ENCODE peak calls at places on chromosome X, in four cellular contexts. One of them, this sample, is unnamed.

GRCh38 chrX:135315864-135316263 is 6.6 kb downstream of the ETDC start:
- DNase-seq in activated naive CD8-positive, alpha-beta T cell treated with anti-CD3 and anti-CD28 coated beads for 36 hours: no peak
- DNase-seq in central memory CD4-positive, alpha-beta T cell: no peak
- DNase-seq in right cardiac atrium: no peak
- DNase-seq in this sample: no peak

GRCh38 chrX:10900585-10901289 is 210.4 kb upstream of the HCCS start:
- DNase-seq in activated naive CD8-positive, alpha-beta T cell treated with anti-CD3 and anti-CD28 coated beads for 36 hours: no peak
- DNase-seq in right cardiac atrium: no peak
- DNase-seq in central memory CD4-positive, alpha-beta T cell: no peak
- DNase-seq in this sample: no peak

GRCh38 chrX:51837926-51838325 is 55.5 kb upstream of the MAGED1 start:
- DNase-seq in activated naive CD8-positive, alpha-beta T cell treated with anti-CD3 and anti-CD28 coated beads for 36 hours: no peak
- DNase-seq in right cardiac atrium: peak; percentile 82
- DNase-seq in central memory CD4-positive, alpha-beta T cell: no peak
- DNase-seq in this sample: no peak

GRCh38 chrX:151985955-151986354 is 11.5 kb upstream of the GABRE start:
- DNase-seq in right cardiac atrium: no peak
- DNase-seq in central memory CD4-positive, alpha-beta T cell: no peak
- DNase-seq in activated naive CD8-positive, alpha-beta T cell treated with anti-CD3 and anti-CD28 coated beads for 36 hours: no peak
- DNase-seq in this sample: no peak

GRCh38 chrX:23374291-23374690 is 39.6 kb downstream of the PTCHD1 start:
- DNase-seq in right cardiac atrium: no peak
- DNase-seq in central memory CD4-positive, alpha-beta T cell: no peak
- DNase-seq in activated naive CD8-positive, alpha-beta T cell treated with anti-CD3 and anti-CD28 coated beads for 36 hours: no peak
- DNase-seq in this sample: no peak

GRCh38 chrX:47802589-47802988 is 34.1 kb upstream of the ZNF81 start:
- DNase-seq in activated naive CD8-positive, alpha-beta T cell treated with anti-CD3 and anti-CD28 coated beads for 36 hours: no peak
- DNase-seq in right cardiac atrium: no peak
- DNase-seq in central memory CD4-positive, alpha-beta T cell: no peak
- DNase-seq in this sample: no peak

GRCh38 chrX:44843318-44843702 is 511 bp upstream of the DUSP21 start:
- DNase-seq in right cardiac atrium: no peak
- DNase-seq in activated naive CD8-positive, alpha-beta T cell treated with anti-CD3 and anti-CD28 coated beads for 36 hours: no peak
- DNase-seq in central memory CD4-positive, alpha-beta T cell: no peak
- DNase-seq in this sample: no peak

GRCh38 chrX:47226531-47227333 is 6.1 kb upstream of the USP11 start:
- DNase-seq in central memory CD4-positive, alpha-beta T cell: no peak
- DNase-seq in activated naive CD8-positive, alpha-beta T cell treated with anti-CD3 and anti-CD28 coated beads for 36 hours: no peak
- DNase-seq in right cardiac atrium: no peak
- DNase-seq in this sample: no peak

GRCh38 chrX:107323786-107324492 is 117.5 kb downstream of the DNAAF6 start:
- DNase-seq in right cardiac atrium: no peak
- DNase-seq in central memory CD4-positive, alpha-beta T cell: no peak
- DNase-seq in activated naive CD8-positive, alpha-beta T cell treated with anti-CD3 and anti-CD28 coated beads for 36 hours: no peak
- DNase-seq in this sample: no peak

GRCh38 chrX:49268702-49269009 is 937 bp upstream of the PPP1R3F start:
- DNase-seq in central memory CD4-positive, alpha-beta T cell: no peak
- DNase-seq in activated naive CD8-positive, alpha-beta T cell treated with anti-CD3 and anti-CD28 coated beads for 36 hours: no peak
- DNase-seq in right cardiac atrium: no peak
- DNase-seq in this sample: no peak

GRCh38 chrX:20046864-20047263 is 56.0 kb upstream of the BCLAF3 start:
- DNase-seq in activated naive CD8-positive, alpha-beta T cell treated with anti-CD3 and anti-CD28 coated beads for 36 hours: no peak
- DNase-seq in central memory CD4-positive, alpha-beta T cell: no peak
- DNase-seq in right cardiac atrium: no peak
- DNase-seq in this sample: no peak

GRCh38 chrX:136963973-136964372 is 69.8 kb downstream of the GPR101 start:
- DNase-seq in central memory CD4-positive, alpha-beta T cell: no peak
- DNase-seq in right cardiac atrium: no peak
- DNase-seq in activated naive CD8-positive, alpha-beta T cell treated with anti-CD3 and anti-CD28 coated beads for 36 hours: no peak
- DNase-seq in this sample: no peak

GRCh38 chrX:106457802-106458201 is 154.0 kb upstream of the RADX start:
- DNase-seq in activated naive CD8-positive, alpha-beta T cell treated with anti-CD3 and anti-CD28 coated beads for 36 hours: no peak
- DNase-seq in right cardiac atrium: no peak
- DNase-seq in central memory CD4-positive, alpha-beta T cell: no peak
- DNase-seq in this sample: no peak

GRCh38 chrX:118736394-118737010 is 9.1 kb downstream of the IL13RA1 start:
- DNase-seq in central memory CD4-positive, alpha-beta T cell: no peak
- DNase-seq in activated naive CD8-positive, alpha-beta T cell treated with anti-CD3 and anti-CD28 coated beads for 36 hours: no peak
- DNase-seq in right cardiac atrium: no peak
- DNase-seq in this sample: no peak

GRCh38 chrX:71195959-71196727 is 26.9 kb upstream of the GJB1 start:
- DNase-seq in activated naive CD8-positive, alpha-beta T cell treated with anti-CD3 and anti-CD28 coated beads for 36 hours: no peak
- DNase-seq in right cardiac atrium: no peak
- DNase-seq in central memory CD4-positive, alpha-beta T cell: peak; percentile 42
- DNase-seq in this sample: no peak

GRCh38 chrX:19670321-19670750 is 155.0 kb upstream of the MAP3K15 start:
- DNase-seq in right cardiac atrium: no peak
- DNase-seq in central memory CD4-positive, alpha-beta T cell: no peak
- DNase-seq in activated naive CD8-positive, alpha-beta T cell treated with anti-CD3 and anti-CD28 coated beads for 36 hours: no peak
- DNase-seq in this sample: no peak

GRCh38 chrX:108415891-108416290 is 22.3 kb downstream of the COL4A6 start:
- DNase-seq in central memory CD4-positive, alpha-beta T cell: no peak
- DNase-seq in activated naive CD8-positive, alpha-beta T cell treated with anti-CD3 and anti-CD28 coated beads for 36 hours: no peak
- DNase-seq in right cardiac atrium: no peak
- DNase-seq in this sample: no peak

GRCh38 chrX:86002076-86002896 is 45.1 kb downstream of the CHM start:
- DNase-seq in right cardiac atrium: peak; percentile 43
- DNase-seq in central memory CD4-positive, alpha-beta T cell: no peak
- DNase-seq in activated naive CD8-positive, alpha-beta T cell treated with anti-CD3 and anti-CD28 coated beads for 36 hours: peak; percentile 0
- DNase-seq in this sample: no peak

GRCh38 chrX:73214366-73215094 is at the start of gene NAP1L2:
- DNase-seq in right cardiac atrium: peak; percentile 61
- DNase-seq in activated naive CD8-positive, alpha-beta T cell treated with anti-CD3 and anti-CD28 coated beads for 36 hours: peak; percentile 28
- DNase-seq in central memory CD4-positive, alpha-beta T cell: peak; percentile 59
- DNase-seq in this sample: peak; percentile 64

GRCh38 chrX:24079405-24079804 is 24.6 kb downstream of the EIF2S3 start:
- DNase-seq in central memory CD4-positive, alpha-beta T cell: no peak
- DNase-seq in activated naive CD8-positive, alpha-beta T cell treated with anti-CD3 and anti-CD28 coated beads for 36 hours: no peak
- DNase-seq in right cardiac atrium: no peak
- DNase-seq in this sample: no peak

GRCh38 chrX:55008571-55009358 is 8.6 kb downstream of the APEX2 start:
- DNase-seq in right cardiac atrium: peak; percentile 53
- DNase-seq in activated naive CD8-positive, alpha-beta T cell treated with anti-CD3 and anti-CD28 coated beads for 36 hours: peak; percentile 11
- DNase-seq in central memory CD4-positive, alpha-beta T cell: no peak
- DNase-seq in this sample: no peak

GRCh38 chrX:102840871-102841705 is 96.0 kb upstream of the RAB40AL start:
- DNase-seq in activated naive CD8-positive, alpha-beta T cell treated with anti-CD3 and anti-CD28 coated beads for 36 hours: no peak
- DNase-seq in central memory CD4-positive, alpha-beta T cell: no peak
- DNase-seq in right cardiac atrium: no peak
- DNase-seq in this sample: no peak

This sample was measured in head of caudate nucleus.